ENCODE peak calls at places on chromosomes 13 and 19, in five cellular contexts. One of them, this sample, is unnamed.
A peak's percentile ranks its signal among the peaks of the same experiment; 100 is the strongest.

GRCh38 chr19:17385878-17386611 is 8.0 kb downstream of the CCDC194 start:
- DNase-seq in heart left ventricle: peak; percentile 70
- DNase-seq in neural progenitor cell: peak; percentile 85
- DNase-seq in effector memory CD4-positive, alpha-beta T cell: peak; percentile 28
- DNase-seq in thoracic aorta: no peak
- DNase-seq in this sample: no peak

GRCh38 chr13:67752741-67753140 is 522.6 kb upstream of the PCDH9 start:
- DNase-seq in effector memory CD4-positive, alpha-beta T cell: no peak
- DNase-seq in heart left ventricle: no peak
- DNase-seq in thoracic aorta: no peak
- DNase-seq in neural progenitor cell: no peak
- DNase-seq in this sample: no peak

GRCh38 chr13:103403814-103404213 is 337.6 kb upstream of the SLC10A2 start:
- DNase-seq in effector memory CD4-positive, alpha-beta T cell: no peak
- DNase-seq in heart left ventricle: no peak
- DNase-seq in neural progenitor cell: no peak
- DNase-seq in thoracic aorta: no peak
- DNase-seq in this sample: no peak

GRCh38 chr13:30702006-30702405 is 33.3 kb upstream of the ALOX5AP start:
- DNase-seq in thoracic aorta: no peak
- DNase-seq in neural progenitor cell: no peak
- DNase-seq in heart left ventricle: no peak
- DNase-seq in effector memory CD4-positive, alpha-beta T cell: no peak
- DNase-seq in this sample: no peak

GRCh38 chr13:38686635-38687245 is at the start of gene FREM2:
- DNase-seq in effector memory CD4-positive, alpha-beta T cell: no peak
- DNase-seq in heart left ventricle: no peak
- DNase-seq in thoracic aorta: no peak
- DNase-seq in neural progenitor cell: peak; percentile 97
- DNase-seq in this sample: no peak

GRCh38 chr13:46181799-46182490 is at the start of gene LCP1:
- DNase-seq in effector memory CD4-positive, alpha-beta T cell: peak; percentile 75
- DNase-seq in neural progenitor cell: no peak
- DNase-seq in heart left ventricle: no peak
- DNase-seq in thoracic aorta: no peak
- DNase-seq in this sample: no peak

GRCh38 chr13:108508263-108508662 is 121.1 kb upstream of the MYO16 start:
- DNase-seq in effector memory CD4-positive, alpha-beta T cell: no peak
- DNase-seq in neural progenitor cell: peak; percentile 77
- DNase-seq in thoracic aorta: no peak
- DNase-seq in heart left ventricle: no peak
- DNase-seq in this sample: no peak

GRCh38 chr13:57632276-57633140 is 964 bp downstream of the PCDH17 start:
- DNase-seq in neural progenitor cell: peak; percentile 57
- DNase-seq in heart left ventricle: peak; percentile 11
- DNase-seq in thoracic aorta: no peak
- DNase-seq in effector memory CD4-positive, alpha-beta T cell: no peak
- DNase-seq in this sample: no peak

GRCh38 chr19:46353730-46354528 is 7.0 kb downstream of the PPP5C start:
- DNase-seq in neural progenitor cell: no peak
- DNase-seq in effector memory CD4-positive, alpha-beta T cell: no peak
- DNase-seq in thoracic aorta: no peak
- DNase-seq in heart left ventricle: peak; percentile 48
- DNase-seq in this sample: no peak

GRCh38 chr13:73224708-73225107 is 165.9 kb downstream of the KLF5 start:
- DNase-seq in effector memory CD4-positive, alpha-beta T cell: no peak
- DNase-seq in thoracic aorta: no peak
- DNase-seq in neural progenitor cell: no peak
- DNase-seq in heart left ventricle: no peak
- DNase-seq in this sample: peak; percentile 46

GRCh38 chr19:42529248-42529764 is 1.0 kb upstream of the CEACAM1 start:
- DNase-seq in neural progenitor cell: peak; percentile 48
- DNase-seq in thoracic aorta: no peak
- DNase-seq in heart left ventricle: peak; percentile 30
- DNase-seq in effector memory CD4-positive, alpha-beta T cell: peak; percentile 43
- DNase-seq in this sample: no peak

GRCh38 chr19:53961523-53962345 is 1.0 kb upstream of the CACNG8 start:
- DNase-seq in thoracic aorta: no peak
- DNase-seq in neural progenitor cell: peak; percentile 28
- DNase-seq in effector memory CD4-positive, alpha-beta T cell: no peak
- DNase-seq in heart left ventricle: no peak
- DNase-seq in this sample: no peak

GRCh38 chr13:109329175-109329574 is 457.2 kb downstream of the IRS2 start:
- DNase-seq in neural progenitor cell: no peak
- DNase-seq in thoracic aorta: no peak
- DNase-seq in heart left ventricle: no peak
- DNase-seq in effector memory CD4-positive, alpha-beta T cell: no peak
- DNase-seq in this sample: no peak

GRCh38 chr13:101681834-101682233 is 229.4 kb downstream of the ITGBL1 start:
- DNase-seq in neural progenitor cell: no peak
- DNase-seq in heart left ventricle: no peak
- DNase-seq in thoracic aorta: no peak
- DNase-seq in effector memory CD4-positive, alpha-beta T cell: no peak
- DNase-seq in this sample: no peak

GRCh38 chr13:73428137-73428536 is 369.3 kb downstream of the KLF5 start:
- DNase-seq in thoracic aorta: no peak
- DNase-seq in heart left ventricle: no peak
- DNase-seq in effector memory CD4-positive, alpha-beta T cell: no peak
- DNase-seq in neural progenitor cell: no peak
- DNase-seq in this sample: peak; percentile 15

GRCh38 chr13:51614350-51614786 is 30.1 kb downstream of the WDFY2 start:
- DNase-seq in neural progenitor cell: no peak
- DNase-seq in thoracic aorta: no peak
- DNase-seq in effector memory CD4-positive, alpha-beta T cell: peak; percentile 3
- DNase-seq in heart left ventricle: peak; percentile 46
- DNase-seq in this sample: no peak

GRCh38 chr19:47353307-47353712 is 4.2 kb downstream of the DHX34 start:
- DNase-seq in neural progenitor cell: no peak
- DNase-seq in thoracic aorta: no peak
- DNase-seq in effector memory CD4-positive, alpha-beta T cell: no peak
- DNase-seq in heart left ventricle: peak; percentile 36
- DNase-seq in this sample: no peak

GRCh38 chr13:112510002-112510780 is 77.8 kb downstream of the TUBGCP3 start:
- DNase-seq in effector memory CD4-positive, alpha-beta T cell: no peak
- DNase-seq in heart left ventricle: no peak
- DNase-seq in neural progenitor cell: peak; percentile 81
- DNase-seq in thoracic aorta: no peak
- DNase-seq in this sample: no peak

GRCh38 chr19:40283414-40284250 is 1.5 kb downstream of the AKT2 start:
- DNase-seq in heart left ventricle: no peak
- DNase-seq in effector memory CD4-positive, alpha-beta T cell: no peak
- DNase-seq in neural progenitor cell: no peak
- DNase-seq in thoracic aorta: no peak
- DNase-seq in this sample: no peak

GRCh38 chr13:20359335-20359734 is 127.2 kb upstream of the GJB6 start:
- DNase-seq in heart left ventricle: no peak
- DNase-seq in thoracic aorta: no peak
- DNase-seq in neural progenitor cell: no peak
- DNase-seq in effector memory CD4-positive, alpha-beta T cell: no peak
- DNase-seq in this sample: peak; percentile 41

GRCh38 chr13:46743191-46743590 is 53.8 kb downstream of the ESD start:
- DNase-seq in neural progenitor cell: no peak
- DNase-seq in effector memory CD4-positive, alpha-beta T cell: no peak
- DNase-seq in heart left ventricle: no peak
- DNase-seq in thoracic aorta: no peak
- DNase-seq in this sample: no peak

GRCh38 chr19:45952691-45953505 is 20.8 kb downstream of the NOVA2 start:
- DNase-seq in effector memory CD4-positive, alpha-beta T cell: no peak
- DNase-seq in thoracic aorta: no peak
- DNase-seq in neural progenitor cell: peak; percentile 96
- DNase-seq in heart left ventricle: peak; percentile 42
- DNase-seq in this sample: no peak

GRCh38 chr13:21557995-21558394 is 46.0 kb downstream of the MICU2 start:
- DNase-seq in thoracic aorta: no peak
- DNase-seq in neural progenitor cell: peak; percentile 59
- DNase-seq in effector memory CD4-positive, alpha-beta T cell: no peak
- DNase-seq in heart left ventricle: no peak
- DNase-seq in this sample: no peak

GRCh38 chr19:33348301-33349010 is 25.1 kb upstream of the CEBPG start:
- DNase-seq in thoracic aorta: no peak
- DNase-seq in effector memory CD4-positive, alpha-beta T cell: no peak
- DNase-seq in neural progenitor cell: no peak
- DNase-seq in heart left ventricle: no peak
- DNase-seq in this sample: no peak

GRCh38 chr19:15562861-15563260 is 52.2 kb upstream of the CYP4F8 start:
- DNase-seq in neural progenitor cell: no peak
- DNase-seq in heart left ventricle: no peak
- DNase-seq in thoracic aorta: no peak
- DNase-seq in effector memory CD4-positive, alpha-beta T cell: no peak
- DNase-seq in this sample: no peak

GRCh38 chr13:29465741-29466293 is 129.7 kb downstream of the SLC7A1 start:
- DNase-seq in effector memory CD4-positive, alpha-beta T cell: no peak
- DNase-seq in heart left ventricle: peak; percentile 20
- DNase-seq in thoracic aorta: no peak
- DNase-seq in neural progenitor cell: no peak
- DNase-seq in this sample: peak; percentile 19

GRCh38 chr19:1513492-1514294 is 874 bp upstream of the ADAMTSL5 start:
- DNase-seq in heart left ventricle: no peak
- DNase-seq in thoracic aorta: no peak
- DNase-seq in neural progenitor cell: peak; percentile 57
- DNase-seq in effector memory CD4-positive, alpha-beta T cell: peak; percentile 36
- DNase-seq in this sample: no peak

GRCh38 chr19:19336597-19336996 is 16.0 kb downstream of the MAU2 start:
- DNase-seq in heart left ventricle: no peak
- DNase-seq in thoracic aorta: no peak
- DNase-seq in neural progenitor cell: no peak
- DNase-seq in effector memory CD4-positive, alpha-beta T cell: no peak
- DNase-seq in this sample: no peak

GRCh38 chr13:109779074-109779473 is 7.3 kb downstream of the IRS2 start:
- DNase-seq in neural progenitor cell: no peak
- DNase-seq in heart left ventricle: no peak
- DNase-seq in effector memory CD4-positive, alpha-beta T cell: peak; percentile 59
- DNase-seq in thoracic aorta: no peak
- DNase-seq in this sample: no peak

DNA sequence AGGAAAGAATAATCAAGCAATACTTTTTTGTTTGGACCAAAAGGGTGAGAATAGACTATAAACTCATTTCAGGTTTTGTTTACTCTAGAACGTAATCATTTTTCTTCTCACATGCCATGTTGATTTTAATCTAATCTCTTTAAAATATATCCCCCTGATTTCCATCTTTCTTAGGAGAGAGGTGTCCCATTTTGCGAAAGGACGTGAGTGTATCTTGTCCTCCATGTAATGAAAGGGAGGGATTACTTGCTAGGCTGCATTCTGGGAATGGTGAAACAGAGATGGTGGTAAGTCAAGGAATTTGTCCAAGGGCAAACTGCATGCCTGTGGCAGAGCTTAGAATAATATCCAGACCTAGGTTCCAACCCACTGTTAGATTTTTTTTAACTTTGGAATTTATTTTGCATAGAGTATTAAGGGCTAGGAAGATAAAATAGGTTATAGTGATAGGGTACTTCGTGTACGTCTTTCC is 1.8 kb upstream of the ANKRD10 start:
- DNase-seq in neural progenitor cell: no peak
- DNase-seq in heart left ventricle: no peak
- DNase-seq in effector memory CD4-positive, alpha-beta T cell: no peak
- DNase-seq in thoracic aorta: no peak
- DNase-seq in this sample: peak; percentile 51
- H3K4me3 ChIP-seq in neural progenitor cell: peak overlapping the region; percentile 93
- H3K4me3 ChIP-seq in heart left ventricle: peak overlapping the region; percentile 97
- H3K4me3 ChIP-seq in effector memory CD4-positive, alpha-beta T cell: no peak overlapping the region
- H3K4me3 ChIP-seq in thoracic aorta: peak overlapping the region; percentile 95
- H3K4me3 ChIP-seq in this sample: no peak overlapping the region

DNA sequence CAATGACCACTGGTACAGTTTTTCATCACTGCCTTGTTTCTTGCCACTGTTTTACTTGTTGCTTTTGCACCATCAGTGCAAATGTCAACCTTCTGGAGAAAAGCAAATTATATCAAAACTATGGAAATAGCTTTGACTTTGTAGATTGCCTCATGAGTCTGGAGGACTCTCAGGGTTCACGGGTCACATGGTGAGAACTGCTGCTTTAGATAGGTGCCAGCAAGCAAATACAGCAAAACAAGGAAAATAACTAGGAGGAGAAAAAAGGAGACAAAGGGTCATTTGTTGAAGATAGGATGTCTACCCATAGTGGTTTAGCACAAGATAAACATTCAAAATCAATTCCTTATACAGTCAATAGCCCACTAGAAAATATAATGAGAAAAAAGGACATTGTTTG is 33.1 kb downstream of the POLR1D start:
- DNase-seq in thoracic aorta: no peak
- DNase-seq in heart left ventricle: no peak
- DNase-seq in effector memory CD4-positive, alpha-beta T cell: no peak
- DNase-seq in neural progenitor cell: no peak
- DNase-seq in this sample: no peak
- H3K36me3 ChIP-seq in thoracic aorta: peaks cover 12% of the 10 kb centered on the region
- H3K36me3 ChIP-seq in heart left ventricle: peaks cover 13% of the 10 kb centered on the region
- H3K36me3 ChIP-seq in effector memory CD4-positive, alpha-beta T cell: peaks cover 22% of the 10 kb centered on the region
- H3K36me3 ChIP-seq in neural progenitor cell: peaks cover 17% of the 10 kb centered on the region
- H3K36me3 ChIP-seq in this sample: peaks cover 6% of the 10 kb centered on the region

GRCh38 chr19:13051581-13052165 is 51.0 kb downstream of the LYL1 start:
- DNase-seq in effector memory CD4-positive, alpha-beta T cell: no peak
- DNase-seq in neural progenitor cell: peak; percentile 99
- DNase-seq in thoracic aorta: no peak
- DNase-seq in heart left ventricle: peak; percentile 73
- DNase-seq in this sample: no peak
- H3K4me3 ChIP-seq in effector memory CD4-positive, alpha-beta T cell: no peak overlapping the region
- H3K4me3 ChIP-seq in neural progenitor cell: peak overlapping the region; percentile 16
- H3K4me3 ChIP-seq in thoracic aorta: peak overlapping the region; percentile 56
- H3K4me3 ChIP-seq in heart left ventricle: peak overlapping the region; percentile 20
- H3K4me3 ChIP-seq in this sample: no peak overlapping the region

GRCh38 chr13:111292710-111293485 is 27.5 kb upstream of the TEX29 start:
- DNase-seq in heart left ventricle: no peak
- DNase-seq in neural progenitor cell: no peak
- DNase-seq in effector memory CD4-positive, alpha-beta T cell: no peak
- DNase-seq in thoracic aorta: no peak
- DNase-seq in this sample: no peak
- H3K36me3 ChIP-seq in heart left ventricle: peaks cover 100% of the 10 kb centered on the region
- H3K36me3 ChIP-seq in neural progenitor cell: peaks cover 8% of the 10 kb centered on the region
- H3K36me3 ChIP-seq in effector memory CD4-positive, alpha-beta T cell: peaks cover 37% of the 10 kb centered on the region
- H3K36me3 ChIP-seq in thoracic aorta: peaks cover 42% of the 10 kb centered on the region
- H3K36me3 ChIP-seq in this sample: peaks cover 13% of the 10 kb centered on the region

DNA sequence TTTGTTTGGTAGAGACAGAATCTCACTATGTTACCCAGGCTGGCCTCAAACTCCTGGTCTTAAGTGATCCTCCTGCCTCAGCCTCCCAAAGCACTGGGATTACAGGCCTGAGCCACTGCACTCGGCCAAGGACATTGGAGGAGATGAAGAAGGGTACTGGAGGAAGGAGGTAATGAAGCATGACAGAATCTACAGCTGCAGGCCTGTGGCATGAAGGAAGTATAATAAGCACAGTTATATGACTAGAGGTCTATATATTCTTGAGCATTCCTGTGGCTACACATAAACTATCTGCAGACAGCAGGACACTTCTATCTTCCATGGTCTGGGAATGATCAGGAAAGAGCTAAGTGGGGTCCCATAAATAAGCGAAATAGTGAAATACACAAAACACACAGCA is 18.2 kb downstream of the ZNF565 start:
- DNase-seq in neural progenitor cell: no peak
- DNase-seq in heart left ventricle: no peak
- DNase-seq in effector memory CD4-positive, alpha-beta T cell: no peak
- DNase-seq in thoracic aorta: no peak
- DNase-seq in this sample: no peak
- H3K4me3 ChIP-seq in neural progenitor cell: no peak overlapping the region
- H3K4me3 ChIP-seq in heart left ventricle: no peak overlapping the region
- H3K4me3 ChIP-seq in effector memory CD4-positive, alpha-beta T cell: no peak overlapping the region
- H3K4me3 ChIP-seq in thoracic aorta: no peak overlapping the region
- H3K4me3 ChIP-seq in this sample: no peak overlapping the region

GRCh38 chr19:13962738-13963602 is 10.7 kb downstream of the DCAF15 start:
- DNase-seq in heart left ventricle: no peak
- DNase-seq in thoracic aorta: no peak
- DNase-seq in effector memory CD4-positive, alpha-beta T cell: no peak
- DNase-seq in neural progenitor cell: no peak
- DNase-seq in this sample: no peak
- H3K36me3 ChIP-seq in heart left ventricle: peaks cover 75% of the 10 kb centered on the region
- H3K36me3 ChIP-seq in thoracic aorta: peaks cover 47% of the 10 kb centered on the region
- H3K36me3 ChIP-seq in effector memory CD4-positive, alpha-beta T cell: peaks cover 63% of the 10 kb centered on the region
- H3K36me3 ChIP-seq in neural progenitor cell: no peaks in the 10 kb centered on the region
- H3K36me3 ChIP-seq in this sample: peaks cover 21% of the 10 kb centered on the region

This sample was measured in BJ.